ENCODE peak calls at places on chromosomes 12 and 14, in seven cellular contexts. B is naive thymus-derived CD4-positive, alpha-beta T cell; Q is stomach; X is neuronal stem cell; O is vagina; P is Peyer's patch; R is CD4-positive, CD25-positive, alpha-beta regulatory T cell. V is an unnamed sample.

GRCh38 chr14:52781629-52782028 is 9.8 kb downstream of the GNPNAT1 start:
- DNase-seq in B (no peak), Q (no peak), X (no peak), O (no peak), P (no peak), R (no peak), V (no peak)

GRCh38 chr12:122928891-122929538 is 33.1 kb upstream of the VPS37B start:
- DNase-seq in B (no peak), Q (no peak), X (no peak), O (no peak), P (no peak), R (no peak), V (no peak)

GRCh38 chr12:65868133-65868705 is 43.9 kb downstream of the HMGA2 start:
- DNase-seq in B (no peak), Q (no peak), X (no peak), O (no peak), P (no peak), R (no peak), V (no peak)

GRCh38 chr14:68216072-68216471 is 396.5 kb downstream of the RAD51B start:
- DNase-seq in B (no peak), Q (no peak), X (no peak), O (no peak), P (no peak), R (no peak), V (no peak)

GRCh38 chr14:105530446-105531087 is 4.2 kb downstream of the TMEM121 start:
- DNase-seq in B (no peak), Q (no peak), X (no peak), O (no peak), P (no peak), R (no peak), V (no peak)

GRCh38 chr14:22194669-22195068 is 394.4 kb downstream of the DAD1 start:
- DNase-seq in B (no peak), Q (no peak), X (no peak), O (no peak), P (no peak), R (no peak), V (no peak)

GRCh38 chr12:44465139-44465538 is 411.0 kb downstream of the NELL2 start:
- DNase-seq in B (no peak), Q (no peak), X (no peak), O (no peak), P (no peak), R (no peak), V (no peak)

GRCh38 chr14:85250369-85250768 is 279.6 kb upstream of the FLRT2 start:
- DNase-seq in B (no peak), Q (no peak), X (peak; percentile 48), O (no peak), P (no peak), R (no peak), V (no peak)

GRCh38 chr14:84708865-84709264 is 821.1 kb upstream of the FLRT2 start:
- DNase-seq in B (no peak), Q (no peak), X (no peak), O (no peak), P (no peak), R (no peak), V (no peak)

GRCh38 chr14:65260786-65261185 is 151.7 kb upstream of the FUT8 start:
- DNase-seq in B (no peak), Q (no peak), X (no peak), O (no peak), P (no peak), R (no peak), V (no peak)

GRCh38 chr12:482061-482460 is 22.3 kb downstream of the B4GALNT3 start:
- DNase-seq in B (no peak), Q (peak; percentile 14), X (no peak), O (no peak), P (no peak), R (no peak), V (no peak)

DNA sequence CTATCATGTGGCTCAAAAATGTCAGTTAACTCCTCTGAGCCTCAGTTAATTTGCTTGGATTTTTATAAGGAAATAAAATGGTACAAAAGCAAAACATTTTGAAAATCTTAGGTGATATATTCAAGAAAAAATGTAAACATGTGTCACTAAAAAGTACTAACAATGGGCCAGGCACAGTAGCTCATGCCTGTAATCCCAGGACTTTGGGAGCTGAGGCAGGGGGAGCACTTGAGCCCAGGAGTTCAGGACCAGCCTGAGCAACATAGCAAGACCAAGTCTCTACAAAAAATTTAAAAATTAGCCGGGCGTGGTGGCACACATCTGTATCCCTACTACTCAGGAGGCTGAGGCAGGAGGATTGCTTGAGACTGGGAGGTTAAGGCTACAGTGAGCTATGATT is 25.7 kb downstream of the AQP6 start:
- DNase-seq in B (no peak), Q (no peak), X (no peak), O (no peak), P (no peak), R (no peak), V (no peak)
- H3K36me3 ChIP-seq in B (peaks cover 17% of the 10 kb centered on the region), Q (peaks cover 70% of the 10 kb centered on the region), X (peaks cover 29% of the 10 kb centered on the region), O (no peaks in the 10 kb centered on the region), P (no peaks in the 10 kb centered on the region), R (peaks cover 41% of the 10 kb centered on the region), V (peaks cover 40% of the 10 kb centered on the region)

GRCh38 chr12:6868211-6869048 is 1.1 kb downstream of the TPI1 start:
- DNase-seq in B (no peak), Q (no peak), X (peak; percentile 20), O (no peak), P (no peak), R (peak; percentile 33), V (no peak)
- H3K36me3 ChIP-seq in B (peaks cover 52% of the 10 kb centered on the region), Q (peaks cover 53% of the 10 kb centered on the region), X (peaks cover 26% of the 10 kb centered on the region), O (no peaks in the 10 kb centered on the region), P (no peaks in the 10 kb centered on the region), R (peaks cover 15% of the 10 kb centered on the region), V (peaks cover 6% of the 10 kb centered on the region)

GRCh38 chr14:99225804-99226203 is 46.2 kb downstream of the BCL11B start:
- DNase-seq in B (no peak), Q (no peak), X (no peak), O (no peak), P (no peak), R (no peak), V (no peak)

GRCh38 chr14:99224116-99224910 is 47.7 kb downstream of the BCL11B start:
- DNase-seq in B (no peak), Q (no peak), X (no peak), O (no peak), P (no peak), R (no peak), V (no peak)

GRCh38 chr14:99224948-99225347 is 47.0 kb downstream of the BCL11B start:
- DNase-seq in B (no peak), Q (no peak), X (no peak), O (no peak), P (no peak), R (no peak), V (no peak)

GRCh38 chr14:99217556-99217955 is 54.4 kb downstream of the BCL11B start:
- DNase-seq in B (no peak), Q (no peak), X (no peak), O (no peak), P (no peak), R (no peak), V (no peak)

GRCh38 chr14:99221445-99221844 is 50.6 kb downstream of the BCL11B start:
- DNase-seq in B (no peak), Q (no peak), X (no peak), O (no peak), P (no peak), R (no peak), V (no peak)
- H3K36me3 ChIP-seq in B (peaks cover 51% of the 10 kb centered on the region), Q (no peaks in the 10 kb centered on the region), X (no peaks in the 10 kb centered on the region), O (no peaks in the 10 kb centered on the region), P (no peaks in the 10 kb centered on the region), R (peaks cover 60% of the 10 kb centered on the region), V (no peaks in the 10 kb centered on the region)

DNA sequence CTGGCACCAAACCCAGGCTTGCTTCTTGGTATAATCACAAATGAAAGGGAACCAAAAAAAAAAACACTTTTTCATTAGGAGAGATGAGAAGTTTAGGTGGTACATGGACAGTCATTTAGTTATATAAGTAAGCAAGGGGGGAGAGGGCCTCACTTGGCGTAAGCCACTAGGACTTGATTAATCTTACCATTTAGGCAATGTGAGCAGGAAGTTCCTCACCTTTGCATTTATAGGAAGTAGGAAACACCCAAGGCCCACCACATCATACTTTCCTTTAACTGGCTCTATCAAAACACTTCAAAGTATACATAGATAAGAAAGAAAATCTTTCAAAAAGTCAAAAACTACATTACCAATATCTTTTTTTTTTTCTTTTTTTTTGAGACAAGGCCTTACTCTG is 6.7 kb upstream of the RPS6KA5 start:
- DNase-seq in B (peak; percentile 78), Q (no peak), X (no peak), O (no peak), P (no peak), R (peak; percentile 62), V (no peak)
- H3K36me3 ChIP-seq in B (no peaks in the 10 kb centered on the region), Q (no peaks in the 10 kb centered on the region), X (no peaks in the 10 kb centered on the region), O (no peaks in the 10 kb centered on the region), P (no peaks in the 10 kb centered on the region), R (no peaks in the 10 kb centered on the region), V (no peaks in the 10 kb centered on the region)

GRCh38 chr14:102496955-102497744 is 12.4 kb downstream of the ANKRD9 start:
- DNase-seq in B (no peak), Q (no peak), X (no peak), O (no peak), P (no peak), R (no peak), V (peak; percentile 54)
- H3K36me3 ChIP-seq in B (peaks cover 27% of the 10 kb centered on the region), Q (peaks cover 60% of the 10 kb centered on the region), X (peaks cover 15% of the 10 kb centered on the region), O (no peaks in the 10 kb centered on the region), P (no peaks in the 10 kb centered on the region), R (peaks cover 4% of the 10 kb centered on the region), V (peaks cover 8% of the 10 kb centered on the region)

DNA sequence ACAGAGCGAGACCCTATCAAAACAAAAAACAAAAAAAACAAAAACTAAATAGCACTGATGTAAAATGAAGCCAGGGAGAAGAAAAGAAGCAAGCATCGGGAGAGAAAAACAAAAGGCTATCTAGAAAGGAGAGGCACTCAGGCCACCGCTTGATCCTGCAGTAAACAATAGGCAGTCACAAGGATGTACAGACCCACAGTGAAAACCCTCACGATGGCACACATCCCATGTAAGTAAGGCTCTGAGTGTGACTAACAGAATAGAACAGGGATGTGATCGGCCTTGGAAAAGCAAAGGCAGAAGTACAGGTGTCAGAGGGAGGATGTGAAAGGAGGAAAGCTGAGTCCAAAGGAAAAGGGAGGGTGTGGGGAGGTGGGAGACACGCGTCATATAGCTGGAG is 31.6 kb downstream of the CAMKK2 start:
- DNase-seq in B (no peak), Q (no peak), X (no peak), O (no peak), P (no peak), R (no peak), V (no peak)
- H3K36me3 ChIP-seq in B (peaks cover 47% of the 10 kb centered on the region), Q (peaks cover 97% of the 10 kb centered on the region), X (peaks cover 28% of the 10 kb centered on the region), O (no peaks in the 10 kb centered on the region), P (no peaks in the 10 kb centered on the region), R (peaks cover 34% of the 10 kb centered on the region), V (peaks cover 3% of the 10 kb centered on the region)

DNA sequence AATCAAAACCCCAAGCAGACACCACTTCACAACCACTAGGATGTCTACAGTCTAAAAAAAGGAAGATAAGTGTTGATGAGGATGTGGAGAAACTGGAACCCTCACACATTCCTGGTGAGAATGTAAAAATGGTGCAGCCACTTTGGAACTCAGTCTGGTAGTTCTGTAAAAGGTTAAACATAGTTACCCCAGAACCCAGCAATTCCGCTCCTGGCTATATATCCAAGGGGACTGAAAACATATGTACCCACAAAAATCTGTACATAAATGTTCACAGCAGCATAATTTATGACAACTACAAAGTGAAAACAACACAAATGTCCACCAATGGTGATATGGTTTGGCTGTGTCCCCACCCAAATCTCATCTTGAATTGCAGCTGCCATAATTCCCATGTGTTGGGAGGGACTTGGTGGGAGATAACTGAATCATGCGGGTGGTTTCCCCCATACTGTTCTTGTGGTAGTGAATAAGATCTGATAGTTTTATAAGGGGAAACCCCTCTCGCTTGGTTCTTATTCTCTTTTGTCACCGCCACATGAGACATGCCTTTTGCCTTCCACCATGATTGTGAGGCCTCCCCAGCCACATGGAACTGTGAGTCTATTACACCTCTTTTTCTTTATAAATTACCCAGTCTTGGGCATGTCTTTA is 46.8 kb downstream of the PRKAB1 start:
- DNase-seq in B (no peak), Q (no peak), X (no peak), O (no peak), P (no peak), R (no peak), V (no peak)
- H3K36me3 ChIP-seq in B (no peaks in the 10 kb centered on the region), Q (no peaks in the 10 kb centered on the region), X (peaks cover 52% of the 10 kb centered on the region), O (no peaks in the 10 kb centered on the region), P (no peaks in the 10 kb centered on the region), R (peaks cover 5% of the 10 kb centered on the region), V (no peaks in the 10 kb centered on the region)

V was measured in psoas muscle.